ENCODE peak calls at places on chromosomes 13 and 19, in six cellular contexts. X, H, W, P, O and V are unnamed samples.
A peak's percentile ranks its signal among the peaks of the same experiment; 100 is the strongest.

GRCh38 chr13:48749144-48749543 is 95.4 kb downstream of the CYSLTR2 start:
- DNase-seq in W (no peak), P (no peak), H (peak; percentile 75), O (peak; percentile 50), X (no peak), V (no peak)

GRCh38 chr13:98216135-98216565 is 39.1 kb upstream of the RNF113B start:
- DNase-seq in O (peak; percentile 92), P (peak; percentile 63), H (peak; percentile 19), X (no peak), W (no peak), V (no peak)

GRCh38 chr19:56089344-56089743 is 31.8 kb downstream of the ZNF787 start:
- DNase-seq in X (no peak), P (no peak), W (no peak), H (no peak), O (no peak), V (no peak)

GRCh38 chr19:41540041-41540695 is 35.8 kb upstream of the CEACAM21 start:
- DNase-seq in X (no peak), H (no peak), W (no peak), O (no peak), P (no peak), V (no peak)

GRCh38 chr13:42110410-42111155 is 62.1 kb downstream of the DGKH start:
- DNase-seq in W (peak; percentile 7), O (peak; percentile 57), X (no peak), P (no peak), H (peak; percentile 73), V (no peak)

GRCh38 chr13:84903391-84903790 is 895.8 kb downstream of the SLITRK6 start:
- DNase-seq in X (no peak), O (no peak), W (no peak), H (no peak), P (no peak), V (no peak)

GRCh38 chr19:45370410-45371204 is at the start of gene ERCC2:
- DNase-seq in P (peak; percentile 99), X (peak; percentile 98), H (peak; percentile 99), O (peak; percentile 99), W (peak; percentile 95), V (peak; percentile 100)

GRCh38 chr19:42250666-42251531 is 4.0 kb downstream of the ERF start:
- DNase-seq in W (no peak), H (no peak), P (peak; percentile 55), O (no peak), X (no peak), V (no peak)

GRCh38 chr13:113859311-113860050 is 4.4 kb downstream of the GAS6 start:
- DNase-seq in P (no peak), X (no peak), O (no peak), H (no peak), W (no peak), V (peak; percentile 11)

GRCh38 chr13:46475586-46475991 is 77.4 kb upstream of the LRCH1 start:
- DNase-seq in X (no peak), H (no peak), W (no peak), O (peak; percentile 56), P (no peak), V (no peak)

GRCh38 chr13:29849071-29849541 is 1.3 kb downstream of the UBL3 start:
- DNase-seq in W (peak; percentile 28), O (no peak), H (peak; percentile 53), P (no peak), X (peak; percentile 34), V (no peak)

GRCh38 chr13:41231786-41232185 is 31.6 kb downstream of the MTRF1 start:
- DNase-seq in X (no peak), P (no peak), O (no peak), H (peak; percentile 29), W (no peak), V (no peak)

GRCh38 chr19:56015756-56016155 is 29.2 kb downstream of the NLRP5 start:
- DNase-seq in H (no peak), P (no peak), W (no peak), O (peak; percentile 2), X (no peak), V (no peak)

GRCh38 chr13:112961457-112962369 is 7.3 kb upstream of the MCF2L start:
- DNase-seq in H (no peak), P (no peak), X (no peak), W (no peak), O (no peak), V (no peak)

GRCh38 chr13:24613755-24614154 is 66.5 kb upstream of the ATP12A start:
- DNase-seq in P (no peak), W (no peak), H (no peak), O (no peak), X (no peak), V (no peak)

GRCh38 chr13:110746443-110746842 is 32.9 kb downstream of the ING1 start:
- DNase-seq in O (no peak), H (no peak), X (no peak), W (no peak), P (no peak), V (no peak)

GRCh38 chr13:98141938-98142426 is 912 bp upstream of the FARP1 start:
- DNase-seq in P (peak; percentile 19), W (no peak), H (no peak), O (no peak), X (no peak), V (no peak)

GRCh38 chr19:21256722-21257121 is 72.5 kb downstream of the ZNF708 start:
- DNase-seq in X (no peak), P (no peak), W (no peak), O (no peak), H (peak; percentile 43), V (no peak)

GRCh38 chr13:65292488-65292901 is 1937.6 kb downstream of the PCDH9 start:
- DNase-seq in H (no peak), P (no peak), W (no peak), O (peak; percentile 26), X (no peak), V (no peak)

GRCh38 chr13:28373803-28374202 is 121.1 kb downstream of the FLT1 start:
- DNase-seq in W (peak; percentile 11), P (no peak), H (no peak), O (no peak), X (no peak), V (no peak)

GRCh38 chr13:96996097-96996496 is 1.8 kb upstream of the OXGR1 start:
- DNase-seq in O (no peak), H (no peak), W (no peak), X (no peak), P (no peak), V (no peak)

GRCh38 chr13:25468330-25469178 is 96.8 kb downstream of the ATP8A2 start:
- DNase-seq in P (no peak), O (no peak), X (no peak), W (no peak), H (peak; percentile 36), V (no peak)

GRCh38 chr19:32040246-32040645 is 305.2 kb upstream of the ZNF507 start:
- DNase-seq in X (no peak), H (no peak), O (no peak), P (no peak), W (no peak), V (no peak)

GRCh38 chr13:94780421-94780820 is 68.1 kb upstream of the SOX21 start:
- DNase-seq in O (no peak), H (no peak), P (no peak), W (no peak), X (no peak), V (no peak)

GRCh38 chr19:3034845-3035541 is 5.9 kb upstream of the TLE2 start:
- DNase-seq in O (no peak), P (peak; percentile 38), H (peak; percentile 56), W (no peak), X (peak; percentile 50), V (peak; percentile 37)

GRCh38 chr19:12939292-12939606 is 840 bp downstream of the CALR start:
- DNase-seq in P (no peak), H (peak; percentile 44), X (peak; percentile 43), W (no peak), O (peak; percentile 65), V (no peak)

GRCh38 chr13:40777166-40777956 is 6.4 kb upstream of the MRPS31 start:
- DNase-seq in H (peak; percentile 47), O (no peak), X (peak; percentile 65), P (no peak), W (no peak), V (peak; percentile 30)

GRCh38 chr19:43777163-43777700 is 3.5 kb downstream of the KCNN4 start:
- DNase-seq in H (peak; percentile 35), O (no peak), W (no peak), P (no peak), X (no peak), V (no peak)

GRCh38 chr19:24065243-24065642 is 21.7 kb upstream of the ZNF254 start:
- DNase-seq in O (no peak), X (no peak), W (no peak), P (no peak), H (no peak), V (no peak)

GRCh38 chr19:57830071-57830602 is at the start of gene ZNF587B:
- DNase-seq in W (no peak), O (peak; percentile 40), X (peak; percentile 27), P (peak; percentile 78), H (peak; percentile 42), V (peak; percentile 28)

GRCh38 chr13:40666905-40667621 is 622 bp upstream of the FOXO1 start:
- DNase-seq in X (peak; percentile 68), P (peak; percentile 56), W (no peak), O (no peak), H (no peak), V (peak; percentile 31)

GRCh38 chr19:10516671-10517286 is 468 bp downstream of the S1PR5 start:
- DNase-seq in X (no peak), W (no peak), P (no peak), O (no peak), H (peak; percentile 50), V (peak; percentile 46)

GRCh38 chr13:49097374-49097773 is 121.7 kb downstream of the FNDC3A start:
- DNase-seq in H (peak; percentile 95), W (no peak), X (no peak), O (peak; percentile 88), P (no peak), V (no peak)

GRCh38 chr19:35521124-35521743 is 6.9 kb downstream of the SBSN start:
- DNase-seq in X (no peak), W (no peak), P (no peak), H (no peak), O (no peak), V (no peak)

GRCh38 chr19:47124937-47125668 is 5.5 kb upstream of the SAE1 start:
- DNase-seq in W (peak; percentile 49), H (peak; percentile 55), X (no peak), P (no peak), O (peak; percentile 59), V (no peak)

GRCh38 chr19:49915271-49915670 is 13.7 kb upstream of the ATF5 start:
- DNase-seq in W (no peak), O (no peak), X (no peak), P (no peak), H (no peak), V (no peak)
- TF ChIP-seq CTCF in W (no peak), O (no peak), X (no peak), P (peak; percentile 10), H (peak; percentile 22), V (no peak)

GRCh38 chr13:101916108-101916757 is 463.8 kb downstream of the ITGBL1 start:
- DNase-seq in O (peak; percentile 21), P (peak; percentile 40), W (no peak), H (peak; percentile 6), X (no peak), V (no peak)
- TF ChIP-seq CTCF in O (no peak), P (peak; percentile 30), W (no peak), H (peak; percentile 23), X (no peak), V (no peak)

GRCh38 chr19:4375620-4376228 is 24.6 kb downstream of the SH3GL1 start:
- DNase-seq in P (no peak), H (no peak), O (peak; percentile 84), X (peak; percentile 76), W (peak; percentile 54), V (no peak)
- TF ChIP-seq CTCF in P (peak; percentile 32), H (peak; percentile 20), O (peak; percentile 58), X (peak; percentile 28), W (peak; percentile 15), V (no peak)

GRCh38 chr13:43797869-43798268 is 11.1 kb upstream of the ENOX1 start:
- DNase-seq in P (no peak), W (no peak), O (no peak), H (no peak), X (no peak), V (no peak)
- TF ChIP-seq CTCF in P (no peak), W (no peak), O (no peak), H (peak; percentile 9), X (no peak), V (no peak)